ENCODE peak calls at places on chromosomes 12 and 14, in six cellular contexts. One of them, this sample, is unnamed.

GRCh38 chr12:5567021-5567744 is 135.3 kb downstream of the NTF3 start:
- DNase-seq in SK-N-SH: peak; percentile 19
- DNase-seq in A549: no peak
- DNase-seq in stomach: no peak
- DNase-seq in HepG2: no peak
- DNase-seq in esophagus muscularis mucosa: no peak
- DNase-seq in this sample: no peak

GRCh38 chr12:13918883-13919282 is 62.5 kb downstream of the GRIN2B start:
- DNase-seq in SK-N-SH: no peak
- DNase-seq in A549: no peak
- DNase-seq in stomach: no peak
- DNase-seq in HepG2: no peak
- DNase-seq in esophagus muscularis mucosa: no peak
- DNase-seq in this sample: no peak

GRCh38 chr14:74302160-74302628 is 540 bp downstream of the ABCD4 start:
- DNase-seq in SK-N-SH: peak; percentile 67
- DNase-seq in A549: peak; percentile 51
- DNase-seq in stomach: no peak
- DNase-seq in HepG2: peak; percentile 58
- DNase-seq in esophagus muscularis mucosa: no peak
- DNase-seq in this sample: no peak

GRCh38 chr14:22898302-22898894 is 15.4 kb downstream of the REM2 start:
- DNase-seq in SK-N-SH: no peak
- DNase-seq in A549: peak; percentile 24
- DNase-seq in stomach: no peak
- DNase-seq in HepG2: no peak
- DNase-seq in esophagus muscularis mucosa: no peak
- DNase-seq in this sample: no peak

GRCh38 chr14:74085828-74086227 is 1.1 kb downstream of the LIN52 start:
- DNase-seq in SK-N-SH: no peak
- DNase-seq in A549: no peak
- DNase-seq in stomach: no peak
- DNase-seq in HepG2: no peak
- DNase-seq in esophagus muscularis mucosa: no peak
- DNase-seq in this sample: no peak

GRCh38 chr12:122934722-122935121 is 31.5 kb downstream of the ABCB9 start:
- DNase-seq in SK-N-SH: no peak
- DNase-seq in A549: no peak
- DNase-seq in stomach: no peak
- DNase-seq in HepG2: no peak
- DNase-seq in esophagus muscularis mucosa: no peak
- DNase-seq in this sample: no peak

GRCh38 chr12:131132118-131132892 is 178.6 kb downstream of the ADGRD1 start:
- DNase-seq in SK-N-SH: peak; percentile 89
- DNase-seq in A549: peak; percentile 73
- DNase-seq in stomach: peak; percentile 64
- DNase-seq in HepG2: peak; percentile 53
- DNase-seq in esophagus muscularis mucosa: no peak
- DNase-seq in this sample: peak; percentile 86

GRCh38 chr12:116539361-116539771 is 19.8 kb upstream of the MAP1LC3B2 start:
- DNase-seq in SK-N-SH: no peak
- DNase-seq in A549: peak; percentile 61
- DNase-seq in stomach: no peak
- DNase-seq in HepG2: no peak
- DNase-seq in esophagus muscularis mucosa: no peak
- DNase-seq in this sample: no peak

GRCh38 chr12:47277071-47277408 is 197.3 kb upstream of the AMIGO2 start:
- DNase-seq in SK-N-SH: no peak
- DNase-seq in A549: no peak
- DNase-seq in stomach: peak; percentile 55
- DNase-seq in HepG2: no peak
- DNase-seq in esophagus muscularis mucosa: no peak
- DNase-seq in this sample: peak; percentile 49

GRCh38 chr12:19546027-19546426 is 106.7 kb downstream of the AEBP2 start:
- DNase-seq in SK-N-SH: no peak
- DNase-seq in A549: no peak
- DNase-seq in stomach: no peak
- DNase-seq in HepG2: no peak
- DNase-seq in esophagus muscularis mucosa: no peak
- DNase-seq in this sample: no peak

GRCh38 chr14:79279645-79280399 is 931.5 kb downstream of the DIO2 start:
- DNase-seq in SK-N-SH: peak; percentile 8
- DNase-seq in A549: no peak
- DNase-seq in stomach: peak; percentile 25
- DNase-seq in HepG2: no peak
- DNase-seq in esophagus muscularis mucosa: no peak
- DNase-seq in this sample: no peak

GRCh38 chr14:36449903-36450302 is 70.1 kb downstream of the NKX2-1 start:
- DNase-seq in SK-N-SH: no peak
- DNase-seq in A549: peak; percentile 38
- DNase-seq in stomach: no peak
- DNase-seq in HepG2: no peak
- DNase-seq in esophagus muscularis mucosa: no peak
- DNase-seq in this sample: no peak

GRCh38 chr14:98138666-98139065 is 1133.3 kb downstream of the BCL11B start:
- DNase-seq in SK-N-SH: peak; percentile 17
- DNase-seq in A549: peak; percentile 30
- DNase-seq in stomach: no peak
- DNase-seq in HepG2: no peak
- DNase-seq in esophagus muscularis mucosa: peak; percentile 24
- DNase-seq in this sample: no peak

GRCh38 chr12:44677724-44678123 is 198.4 kb downstream of the NELL2 start:
- DNase-seq in SK-N-SH: no peak
- DNase-seq in A549: no peak
- DNase-seq in stomach: no peak
- DNase-seq in HepG2: no peak
- DNase-seq in esophagus muscularis mucosa: no peak
- DNase-seq in this sample: no peak

GRCh38 chr12:9027156-9027555 is 37.8 kb downstream of the KLRG1 start:
- DNase-seq in SK-N-SH: no peak
- DNase-seq in A549: no peak
- DNase-seq in stomach: no peak
- DNase-seq in HepG2: no peak
- DNase-seq in esophagus muscularis mucosa: no peak
- DNase-seq in this sample: no peak

GRCh38 chr12:13147688-13148531 is 44.4 kb upstream of the GSG1 start:
- DNase-seq in SK-N-SH: no peak
- DNase-seq in A549: no peak
- DNase-seq in stomach: no peak
- DNase-seq in HepG2: no peak
- DNase-seq in esophagus muscularis mucosa: no peak
- DNase-seq in this sample: no peak

GRCh38 chr12:120361506-120362208 is 7.3 kb downstream of the MSI1 start:
- DNase-seq in SK-N-SH: peak; percentile 98
- DNase-seq in A549: no peak
- DNase-seq in stomach: peak; percentile 69
- DNase-seq in HepG2: no peak
- DNase-seq in esophagus muscularis mucosa: no peak
- DNase-seq in this sample: peak; percentile 76

GRCh38 chr14:60654303-60654925 is 5.1 kb upstream of the SIX1 start:
- DNase-seq in SK-N-SH: peak; percentile 44
- DNase-seq in A549: no peak
- DNase-seq in stomach: no peak
- DNase-seq in HepG2: no peak
- DNase-seq in esophagus muscularis mucosa: no peak
- DNase-seq in this sample: no peak

GRCh38 chr12:124044809-124045321 is 71.8 kb downstream of the ZNF664 start:
- DNase-seq in SK-N-SH: no peak
- DNase-seq in A549: no peak
- DNase-seq in stomach: no peak
- DNase-seq in HepG2: no peak
- DNase-seq in esophagus muscularis mucosa: no peak
- DNase-seq in this sample: no peak

GRCh38 chr12:104303538-104304151 is at the start of gene EID3:
- DNase-seq in SK-N-SH: peak; percentile 80
- DNase-seq in A549: peak; percentile 90
- DNase-seq in stomach: peak; percentile 91
- DNase-seq in HepG2: no peak
- DNase-seq in esophagus muscularis mucosa: peak; percentile 94
- DNase-seq in this sample: peak; percentile 91

GRCh38 chr14:35042632-35043031 is 3.4 kb upstream of the FAM177A1 start:
- DNase-seq in SK-N-SH: no peak
- DNase-seq in A549: no peak
- DNase-seq in stomach: no peak
- DNase-seq in HepG2: no peak
- DNase-seq in esophagus muscularis mucosa: no peak
- DNase-seq in this sample: no peak

GRCh38 chr12:107736914-107737313 is 24.0 kb downstream of the PRDM4 start:
- DNase-seq in SK-N-SH: no peak
- DNase-seq in A549: no peak
- DNase-seq in stomach: no peak
- DNase-seq in HepG2: no peak
- DNase-seq in esophagus muscularis mucosa: no peak
- DNase-seq in this sample: no peak

GRCh38 chr12:102300824-102301461 is 103.3 kb upstream of the PMCH start:
- DNase-seq in SK-N-SH: peak; percentile 8
- DNase-seq in A549: peak; percentile 67
- DNase-seq in stomach: no peak
- DNase-seq in HepG2: peak; percentile 49
- DNase-seq in esophagus muscularis mucosa: no peak
- DNase-seq in this sample: no peak

GRCh38 chr12:692274-692673 is 29.0 kb upstream of the NINJ2 start:
- DNase-seq in SK-N-SH: no peak
- DNase-seq in A549: no peak
- DNase-seq in stomach: no peak
- DNase-seq in HepG2: no peak
- DNase-seq in esophagus muscularis mucosa: no peak
- DNase-seq in this sample: no peak
- H3K4me3 ChIP-seq in SK-N-SH: no peak overlapping the region
- H3K4me3 ChIP-seq in A549: no peak overlapping the region
- H3K4me3 ChIP-seq in stomach: no peak overlapping the region
- H3K4me3 ChIP-seq in HepG2: no peak overlapping the region
- H3K4me3 ChIP-seq in esophagus muscularis mucosa: no peak overlapping the region
- H3K4me3 ChIP-seq in this sample: no peak overlapping the region

GRCh38 chr14:106586098-106586704 is 1059.8 kb downstream of the TMEM121 start:
- DNase-seq in SK-N-SH: peak; percentile 36
- DNase-seq in A549: peak; percentile 13
- DNase-seq in stomach: peak; percentile 42
- DNase-seq in HepG2: peak; percentile 37
- DNase-seq in esophagus muscularis mucosa: no peak
- DNase-seq in this sample: no peak
- TF ChIP-seq CTCF in SK-N-SH: peak; percentile 63
- TF ChIP-seq CTCF in A549: no peak
- TF ChIP-seq CTCF in stomach: no peak
- TF ChIP-seq CTCF in HepG2: peak; percentile 77
- TF ChIP-seq CTCF in esophagus muscularis mucosa: no peak
- TF ChIP-seq CTCF in this sample: no peak

DNA sequence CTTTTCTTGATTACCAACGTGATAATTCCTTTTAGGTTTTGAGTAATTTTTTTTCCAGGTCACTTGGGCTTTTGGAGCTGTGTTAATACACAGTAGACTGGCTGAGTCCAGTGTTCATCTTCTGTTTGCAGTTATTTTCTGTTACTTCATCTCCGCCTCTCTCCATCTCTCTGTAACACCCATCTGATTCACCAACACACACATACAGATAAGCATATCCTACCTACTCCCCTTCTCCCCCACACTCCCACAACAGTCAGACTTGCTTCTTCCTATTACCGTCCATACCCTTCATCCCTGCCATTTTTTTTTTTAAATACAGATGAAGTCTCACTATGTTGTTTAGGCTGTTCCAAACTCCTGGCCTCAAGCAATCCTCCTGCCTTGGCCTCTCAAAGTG is 72.7 kb upstream of the MANSC4 start:
- DNase-seq in SK-N-SH: no peak
- DNase-seq in A549: no peak
- DNase-seq in stomach: no peak
- DNase-seq in HepG2: no peak
- DNase-seq in esophagus muscularis mucosa: no peak
- DNase-seq in this sample: no peak
- TF ChIP-seq EP300 in SK-N-SH: no peak
- TF ChIP-seq EP300 in A549: no peak
- TF ChIP-seq EP300 in stomach: no peak
- TF ChIP-seq EP300 in HepG2: no peak
- TF ChIP-seq EP300 in esophagus muscularis mucosa: no peak
- TF ChIP-seq EP300 in this sample: no peak

DNA sequence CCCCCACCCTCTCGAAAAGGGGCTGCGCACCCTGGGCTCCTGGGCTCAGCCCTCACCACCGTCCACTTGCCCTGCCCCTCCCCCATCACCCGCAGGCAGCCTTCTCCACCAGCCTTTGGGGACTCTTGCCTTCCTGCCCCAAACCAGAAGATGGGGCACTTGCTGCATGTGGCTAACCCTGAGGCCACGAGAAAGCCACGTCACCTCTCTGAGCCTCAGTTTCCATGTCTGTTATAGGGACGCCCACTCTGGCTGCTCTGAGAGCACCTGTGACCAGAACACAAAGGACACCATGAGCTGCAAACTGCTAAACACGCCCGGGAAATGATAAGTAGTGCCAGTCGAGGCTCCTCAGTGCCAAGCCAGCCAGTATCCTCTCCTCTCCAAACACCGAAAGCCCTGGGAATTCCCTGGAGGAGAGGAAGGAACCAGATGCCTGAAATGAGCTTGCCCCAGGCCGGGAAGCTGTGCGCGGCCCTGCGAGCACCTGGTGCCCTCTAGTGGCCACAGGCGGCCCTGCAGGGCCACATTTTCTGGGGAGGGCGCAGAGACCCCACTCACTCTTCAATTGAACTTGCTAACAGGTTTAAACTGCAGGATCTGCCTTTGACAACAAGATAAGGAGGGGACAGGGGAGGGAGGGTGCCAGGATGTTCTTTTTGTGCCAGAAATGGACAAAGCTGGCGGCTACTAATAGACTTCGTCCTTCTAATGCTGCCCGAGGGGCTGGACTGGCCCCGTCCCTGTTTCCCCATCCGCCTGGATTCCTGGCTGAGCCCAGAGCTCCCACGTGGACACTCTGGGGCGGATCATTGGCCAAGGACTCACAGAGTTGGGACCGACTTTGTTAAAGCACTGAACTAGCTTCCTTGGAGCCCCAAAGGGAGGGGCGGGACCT is 10.2 kb upstream of the SERPINA9 start:
- DNase-seq in SK-N-SH: peak; percentile 85
- DNase-seq in A549: peak; percentile 37
- DNase-seq in stomach: peak; percentile 62
- DNase-seq in HepG2: peak; percentile 48
- DNase-seq in esophagus muscularis mucosa: no peak
- DNase-seq in this sample: peak; percentile 65
- H3K4me3 ChIP-seq in SK-N-SH: peak overlapping the region; percentile 12
- H3K4me3 ChIP-seq in A549: no peak overlapping the region
- H3K4me3 ChIP-seq in stomach: no peak overlapping the region
- H3K4me3 ChIP-seq in HepG2: no peak overlapping the region
- H3K4me3 ChIP-seq in esophagus muscularis mucosa: no peak overlapping the region
- H3K4me3 ChIP-seq in this sample: no peak overlapping the region

GRCh38 chr14:26873556-26873955 is 275.7 kb upstream of the NOVA1 start:
- DNase-seq in SK-N-SH: no peak
- DNase-seq in A549: no peak
- DNase-seq in stomach: no peak
- DNase-seq in HepG2: no peak
- DNase-seq in esophagus muscularis mucosa: no peak
- DNase-seq in this sample: no peak
- TF ChIP-seq CTCF in SK-N-SH: no peak
- TF ChIP-seq CTCF in A549: no peak
- TF ChIP-seq CTCF in stomach: no peak
- TF ChIP-seq CTCF in HepG2: no peak
- TF ChIP-seq CTCF in esophagus muscularis mucosa: no peak
- TF ChIP-seq CTCF in this sample: no peak

DNA sequence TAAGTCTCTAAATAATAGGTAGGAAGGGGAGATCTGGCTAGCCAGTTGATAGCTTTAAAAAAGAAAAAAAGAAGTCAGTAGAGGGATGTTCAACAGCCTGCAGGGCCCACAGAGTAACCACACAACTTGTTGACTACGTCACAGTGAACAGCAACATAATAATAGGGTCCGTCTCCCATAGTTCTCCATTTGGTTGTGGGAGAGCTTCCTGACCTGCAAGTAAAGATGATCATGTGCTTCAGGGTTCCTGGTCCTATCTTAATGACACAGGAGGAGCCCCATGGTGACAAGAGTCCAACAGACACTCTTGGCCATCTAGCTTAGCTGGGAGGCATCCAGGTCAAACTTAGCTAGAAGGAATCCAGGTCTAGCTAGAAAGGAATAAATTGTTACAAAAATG is 36.2 kb downstream of the FGD6 start:
- DNase-seq in SK-N-SH: no peak
- DNase-seq in A549: no peak
- DNase-seq in stomach: no peak
- DNase-seq in HepG2: no peak
- DNase-seq in esophagus muscularis mucosa: no peak
- DNase-seq in this sample: no peak
- TF ChIP-seq EP300 in SK-N-SH: no peak
- TF ChIP-seq EP300 in A549: no peak
- TF ChIP-seq EP300 in stomach: no peak
- TF ChIP-seq EP300 in HepG2: no peak
- TF ChIP-seq EP300 in esophagus muscularis mucosa: no peak
- TF ChIP-seq EP300 in this sample: no peak

This sample was measured in ovary.